ENCODE peak calls at places on chromosomes 4 and X, in five cellular contexts. One of them, this sample, is unnamed.

GRCh38 chr4:101968364-101968763 is 177.8 kb downstream of the BANK1 start:
- DNase-seq in stimulated activated CD4-positive, alpha-beta T cell treated with anti-CD3 and anti-CD28 coated beads, Interleukin-2, amount 100 ng/mL, for 24 hours: no peak
- DNase-seq in activated T-helper 1 cell treated with anti-CD3 and anti-CD28 coated beads, Interleukin-12 subunit alpha, Interleukin-12 subunit beta, Interleukin-2, Interleukin-4 antibody, amounts not matched to agents 30 ng/mL and 10 ng/mL and 1 ng/mL, durations not matched to agents 14 hours and 24 hours and 36 hours: no peak
- DNase-seq in DMS 273 treated with DMSO at 0.1 percent for 48 hours: no peak
- DNase-seq in amniotic epithelial cell: no peak
- DNase-seq in this sample: no peak

GRCh38 chr4:144176476-144176875 is 36.0 kb upstream of the GYPA start:
- DNase-seq in amniotic epithelial cell: no peak
- DNase-seq in activated T-helper 1 cell treated with anti-CD3 and anti-CD28 coated beads, Interleukin-12 subunit alpha, Interleukin-12 subunit beta, Interleukin-2, Interleukin-4 antibody, amounts not matched to agents 30 ng/mL and 10 ng/mL and 1 ng/mL, durations not matched to agents 14 hours and 24 hours and 36 hours: no peak
- DNase-seq in DMS 273 treated with DMSO at 0.1 percent for 48 hours: no peak
- DNase-seq in stimulated activated CD4-positive, alpha-beta T cell treated with anti-CD3 and anti-CD28 coated beads, Interleukin-2, amount 100 ng/mL, for 24 hours: no peak
- DNase-seq in this sample: no peak

GRCh38 chr4:75555294-75556164 is at the start of gene ODAPH:
- DNase-seq in amniotic epithelial cell: peak; percentile 91
- DNase-seq in DMS 273 treated with DMSO at 0.1 percent for 48 hours: no peak
- DNase-seq in stimulated activated CD4-positive, alpha-beta T cell treated with anti-CD3 and anti-CD28 coated beads, Interleukin-2, amount 100 ng/mL, for 24 hours: peak; percentile 22
- DNase-seq in activated T-helper 1 cell treated with anti-CD3 and anti-CD28 coated beads, Interleukin-12 subunit alpha, Interleukin-12 subunit beta, Interleukin-2, Interleukin-4 antibody, amounts not matched to agents 30 ng/mL and 10 ng/mL and 1 ng/mL, durations not matched to agents 14 hours and 24 hours and 36 hours: peak; percentile 6
- DNase-seq in this sample: peak; percentile 70

GRCh38 chr4:122764071-122764807 is 31.7 kb downstream of the BBS12 start:
- DNase-seq in amniotic epithelial cell: peak; percentile 52
- DNase-seq in DMS 273 treated with DMSO at 0.1 percent for 48 hours: no peak
- DNase-seq in stimulated activated CD4-positive, alpha-beta T cell treated with anti-CD3 and anti-CD28 coated beads, Interleukin-2, amount 100 ng/mL, for 24 hours: no peak
- DNase-seq in activated T-helper 1 cell treated with anti-CD3 and anti-CD28 coated beads, Interleukin-12 subunit alpha, Interleukin-12 subunit beta, Interleukin-2, Interleukin-4 antibody, amounts not matched to agents 30 ng/mL and 10 ng/mL and 1 ng/mL, durations not matched to agents 14 hours and 24 hours and 36 hours: no peak
- DNase-seq in this sample: no peak

GRCh38 chrX:140346711-140347110 is 158.2 kb downstream of the SOX3 start:
- DNase-seq in activated T-helper 1 cell treated with anti-CD3 and anti-CD28 coated beads, Interleukin-12 subunit alpha, Interleukin-12 subunit beta, Interleukin-2, Interleukin-4 antibody, amounts not matched to agents 30 ng/mL and 10 ng/mL and 1 ng/mL, durations not matched to agents 14 hours and 24 hours and 36 hours: no peak
- DNase-seq in stimulated activated CD4-positive, alpha-beta T cell treated with anti-CD3 and anti-CD28 coated beads, Interleukin-2, amount 100 ng/mL, for 24 hours: no peak
- DNase-seq in amniotic epithelial cell: peak; percentile 0
- DNase-seq in DMS 273 treated with DMSO at 0.1 percent for 48 hours: no peak
- DNase-seq in this sample: no peak

GRCh38 chrX:116009871-116010710 is 160.5 kb upstream of the AGTR2 start:
- DNase-seq in activated T-helper 1 cell treated with anti-CD3 and anti-CD28 coated beads, Interleukin-12 subunit alpha, Interleukin-12 subunit beta, Interleukin-2, Interleukin-4 antibody, amounts not matched to agents 30 ng/mL and 10 ng/mL and 1 ng/mL, durations not matched to agents 14 hours and 24 hours and 36 hours: no peak
- DNase-seq in amniotic epithelial cell: no peak
- DNase-seq in stimulated activated CD4-positive, alpha-beta T cell treated with anti-CD3 and anti-CD28 coated beads, Interleukin-2, amount 100 ng/mL, for 24 hours: no peak
- DNase-seq in DMS 273 treated with DMSO at 0.1 percent for 48 hours: no peak
- DNase-seq in this sample: no peak

GRCh38 chr4:114208747-114209146 is 229.3 kb upstream of the ARSJ start:
- DNase-seq in amniotic epithelial cell: no peak
- DNase-seq in DMS 273 treated with DMSO at 0.1 percent for 48 hours: no peak
- DNase-seq in activated T-helper 1 cell treated with anti-CD3 and anti-CD28 coated beads, Interleukin-12 subunit alpha, Interleukin-12 subunit beta, Interleukin-2, Interleukin-4 antibody, amounts not matched to agents 30 ng/mL and 10 ng/mL and 1 ng/mL, durations not matched to agents 14 hours and 24 hours and 36 hours: no peak
- DNase-seq in stimulated activated CD4-positive, alpha-beta T cell treated with anti-CD3 and anti-CD28 coated beads, Interleukin-2, amount 100 ng/mL, for 24 hours: no peak
- DNase-seq in this sample: no peak

GRCh38 chrX:154840856-154841255 is 6.4 kb upstream of the SMIM9 start:
- DNase-seq in DMS 273 treated with DMSO at 0.1 percent for 48 hours: peak; percentile 37
- DNase-seq in activated T-helper 1 cell treated with anti-CD3 and anti-CD28 coated beads, Interleukin-12 subunit alpha, Interleukin-12 subunit beta, Interleukin-2, Interleukin-4 antibody, amounts not matched to agents 30 ng/mL and 10 ng/mL and 1 ng/mL, durations not matched to agents 14 hours and 24 hours and 36 hours: no peak
- DNase-seq in stimulated activated CD4-positive, alpha-beta T cell treated with anti-CD3 and anti-CD28 coated beads, Interleukin-2, amount 100 ng/mL, for 24 hours: no peak
- DNase-seq in amniotic epithelial cell: peak; percentile 67
- DNase-seq in this sample: no peak

GRCh38 chr4:13248621-13249298 is 235.4 kb downstream of the RAB28 start:
- DNase-seq in amniotic epithelial cell: no peak
- DNase-seq in stimulated activated CD4-positive, alpha-beta T cell treated with anti-CD3 and anti-CD28 coated beads, Interleukin-2, amount 100 ng/mL, for 24 hours: no peak
- DNase-seq in DMS 273 treated with DMSO at 0.1 percent for 48 hours: no peak
- DNase-seq in activated T-helper 1 cell treated with anti-CD3 and anti-CD28 coated beads, Interleukin-12 subunit alpha, Interleukin-12 subunit beta, Interleukin-2, Interleukin-4 antibody, amounts not matched to agents 30 ng/mL and 10 ng/mL and 1 ng/mL, durations not matched to agents 14 hours and 24 hours and 36 hours: no peak
- DNase-seq in this sample: no peak

GRCh38 chrX:124023838-124024238 is 62.3 kb downstream of the STAG2 start:
- DNase-seq in DMS 273 treated with DMSO at 0.1 percent for 48 hours: no peak
- DNase-seq in stimulated activated CD4-positive, alpha-beta T cell treated with anti-CD3 and anti-CD28 coated beads, Interleukin-2, amount 100 ng/mL, for 24 hours: no peak
- DNase-seq in activated T-helper 1 cell treated with anti-CD3 and anti-CD28 coated beads, Interleukin-12 subunit alpha, Interleukin-12 subunit beta, Interleukin-2, Interleukin-4 antibody, amounts not matched to agents 30 ng/mL and 10 ng/mL and 1 ng/mL, durations not matched to agents 14 hours and 24 hours and 36 hours: no peak
- DNase-seq in amniotic epithelial cell: peak; percentile 58
- DNase-seq in this sample: no peak

GRCh38 chr4:138843611-138844010 is 172.0 kb upstream of the NOCT start:
- DNase-seq in amniotic epithelial cell: no peak
- DNase-seq in stimulated activated CD4-positive, alpha-beta T cell treated with anti-CD3 and anti-CD28 coated beads, Interleukin-2, amount 100 ng/mL, for 24 hours: no peak
- DNase-seq in DMS 273 treated with DMSO at 0.1 percent for 48 hours: no peak
- DNase-seq in activated T-helper 1 cell treated with anti-CD3 and anti-CD28 coated beads, Interleukin-12 subunit alpha, Interleukin-12 subunit beta, Interleukin-2, Interleukin-4 antibody, amounts not matched to agents 30 ng/mL and 10 ng/mL and 1 ng/mL, durations not matched to agents 14 hours and 24 hours and 36 hours: no peak
- DNase-seq in this sample: no peak

GRCh38 chr4:108694423-108694822 is 44.0 kb downstream of the OSTC start:
- DNase-seq in amniotic epithelial cell: no peak
- DNase-seq in stimulated activated CD4-positive, alpha-beta T cell treated with anti-CD3 and anti-CD28 coated beads, Interleukin-2, amount 100 ng/mL, for 24 hours: no peak
- DNase-seq in activated T-helper 1 cell treated with anti-CD3 and anti-CD28 coated beads, Interleukin-12 subunit alpha, Interleukin-12 subunit beta, Interleukin-2, Interleukin-4 antibody, amounts not matched to agents 30 ng/mL and 10 ng/mL and 1 ng/mL, durations not matched to agents 14 hours and 24 hours and 36 hours: no peak
- DNase-seq in DMS 273 treated with DMSO at 0.1 percent for 48 hours: no peak
- DNase-seq in this sample: no peak

GRCh38 chr4:120922390-120923200 is at the start of gene PRDM5:
- DNase-seq in stimulated activated CD4-positive, alpha-beta T cell treated with anti-CD3 and anti-CD28 coated beads, Interleukin-2, amount 100 ng/mL, for 24 hours: peak; percentile 31
- DNase-seq in DMS 273 treated with DMSO at 0.1 percent for 48 hours: no peak
- DNase-seq in activated T-helper 1 cell treated with anti-CD3 and anti-CD28 coated beads, Interleukin-12 subunit alpha, Interleukin-12 subunit beta, Interleukin-2, Interleukin-4 antibody, amounts not matched to agents 30 ng/mL and 10 ng/mL and 1 ng/mL, durations not matched to agents 14 hours and 24 hours and 36 hours: peak; percentile 3
- DNase-seq in amniotic epithelial cell: peak; percentile 64
- DNase-seq in this sample: peak; percentile 65

GRCh38 chr4:7101692-7102515 is 34.0 kb upstream of the GRPEL1 start:
- DNase-seq in amniotic epithelial cell: peak; percentile 56
- DNase-seq in DMS 273 treated with DMSO at 0.1 percent for 48 hours: peak; percentile 49
- DNase-seq in activated T-helper 1 cell treated with anti-CD3 and anti-CD28 coated beads, Interleukin-12 subunit alpha, Interleukin-12 subunit beta, Interleukin-2, Interleukin-4 antibody, amounts not matched to agents 30 ng/mL and 10 ng/mL and 1 ng/mL, durations not matched to agents 14 hours and 24 hours and 36 hours: peak; percentile 29
- DNase-seq in stimulated activated CD4-positive, alpha-beta T cell treated with anti-CD3 and anti-CD28 coated beads, Interleukin-2, amount 100 ng/mL, for 24 hours: peak; percentile 62
- DNase-seq in this sample: peak; percentile 82

GRCh38 chrX:102959471-102959870 is 22.4 kb downstream of the RAB40AL start:
- DNase-seq in activated T-helper 1 cell treated with anti-CD3 and anti-CD28 coated beads, Interleukin-12 subunit alpha, Interleukin-12 subunit beta, Interleukin-2, Interleukin-4 antibody, amounts not matched to agents 30 ng/mL and 10 ng/mL and 1 ng/mL, durations not matched to agents 14 hours and 24 hours and 36 hours: no peak
- DNase-seq in DMS 273 treated with DMSO at 0.1 percent for 48 hours: no peak
- DNase-seq in stimulated activated CD4-positive, alpha-beta T cell treated with anti-CD3 and anti-CD28 coated beads, Interleukin-2, amount 100 ng/mL, for 24 hours: no peak
- DNase-seq in amniotic epithelial cell: no peak
- DNase-seq in this sample: no peak